ENCODE peak calls at places on chromosomes 4 and X, in nine cellular contexts. S, U, F, D, T, R, P, A and J are unnamed samples.

GRCh38 chrX:10360121-10360520 is 203.3 kb downstream of the CLCN4 start:
- DNase-seq in P (no peak), R (no peak), S (no peak), F (no peak), U (peak), T (no peak), A (no peak), D (no peak), J (no peak)

GRCh38 chr4:138802499-138802898 is 213.1 kb upstream of the NOCT start:
- DNase-seq in S (no peak), A (no peak), U (no peak), P (no peak), F (no peak), D (no peak), R (no peak), T (no peak), J (no peak)

GRCh38 chr4:40183615-40184411 is 13.0 kb upstream of the RHOH start:
- DNase-seq in U (no peak), A (no peak), R (no peak), T (no peak), F (no peak), S (peak), P (no peak), D (no peak), J (no peak)

GRCh38 chrX:143081231-143081630 is 55.5 kb downstream of the SPANXN4 start:
- DNase-seq in P (no peak), R (no peak), U (no peak), S (peak), A (no peak), T (no peak), D (no peak), F (no peak), J (no peak)

GRCh38 chr4:108397850-108398249 is 222.5 kb upstream of the RPL34 start:
- DNase-seq in T (no peak), A (no peak), P (no peak), F (no peak), D (no peak), R (no peak), S (no peak), U (no peak), J (no peak)

GRCh38 chrX:129934952-129935351 is 29.0 kb downstream of the UTP14A start:
- DNase-seq in T (no peak), A (no peak), D (no peak), R (no peak), P (no peak), U (no peak), F (no peak), S (no peak), J (no peak)

GRCh38 chr4:15482842-15483241 is 13.2 kb downstream of the CC2D2A start:
- DNase-seq in S (no peak), A (no peak), P (no peak), D (no peak), R (no peak), F (no peak), T (no peak), U (no peak), J (no peak)

GRCh38 chr4:113040793-113041192 is 8.7 kb upstream of the ANK2 start:
- DNase-seq in R (no peak), P (no peak), D (no peak), U (no peak), A (no peak), F (no peak), S (peak), T (no peak), J (no peak)

GRCh38 chrX:24229400-24229879 is 79.9 kb downstream of the ZFX start:
- DNase-seq in A (no peak), D (no peak), R (no peak), P (no peak), T (no peak), U (no peak), F (no peak), S (no peak), J (no peak)

GRCh38 chr4:157143365-157143764 is 67.4 kb downstream of the GLRB start:
- DNase-seq in T (no peak), A (no peak), F (no peak), R (no peak), U (no peak), D (no peak), P (no peak), S (no peak), J (no peak)

GRCh38 chr4:42080284-42080683 is 72.2 kb downstream of the BEND4 start:
- DNase-seq in T (no peak), P (no peak), S (no peak), A (no peak), R (no peak), U (no peak), F (no peak), D (no peak), J (no peak)

GRCh38 chr4:44738615-44739014 is 12.3 kb upstream of the GNPDA2 start:
- DNase-seq in A (no peak), R (no peak), U (no peak), D (no peak), S (no peak), F (no peak), T (no peak), P (no peak), J (no peak)

GRCh38 chr4:148874331-148874730 is 432.1 kb upstream of the NR3C2 start:
- DNase-seq in F (no peak), A (no peak), P (no peak), T (no peak), S (no peak), R (no peak), D (no peak), U (no peak), J (no peak)

GRCh38 chr4:25485104-25485503 is 108.0 kb downstream of the ANAPC4 start:
- DNase-seq in D (no peak), R (no peak), U (no peak), P (no peak), T (no peak), F (no peak), S (no peak), A (no peak), J (no peak)

GRCh38 chr4:125187221-125187620 is 127.5 kb upstream of the FAT4 start:
- DNase-seq in P (no peak), T (no peak), A (no peak), R (no peak), S (no peak), U (no peak), F (no peak), D (no peak), J (no peak)

GRCh38 chrX:16320765-16321355 is 153.6 kb downstream of the MAGEB17 start:
- DNase-seq in A (no peak), D (no peak), R (no peak), F (no peak), P (no peak), U (no peak), S (no peak), T (no peak), J (no peak)

GRCh38 chr4:116705466-116705865 is 379.9 kb downstream of the TRAM1L1 start:
- DNase-seq in U (no peak), F (no peak), P (no peak), A (no peak), D (no peak), R (no peak), S (no peak), T (no peak), J (no peak)

GRCh38 chrX:131677655-131678628 is 134.1 kb downstream of the OR13H1 start:
- DNase-seq in R (no peak), U (peak), D (peak), S (peak), T (peak), F (no peak), A (no peak), P (no peak), J (no peak)

GRCh38 chr4:187416236-187416635 is 579.3 kb upstream of the ZFP42 start:
- DNase-seq in S (no peak), F (no peak), U (no peak), T (no peak), R (no peak), D (no peak), A (no peak), P (no peak), J (no peak)

GRCh38 chr4:150962245-150962644 is 52.8 kb downstream of the LRBA start:
- DNase-seq in R (no peak), S (no peak), A (no peak), P (no peak), U (no peak), D (no peak), F (no peak), T (no peak), J (no peak)

GRCh38 chr4:140092094-140092820 is 61.7 kb downstream of the MAML3 start:
- DNase-seq in T (no peak), U (peak), D (peak), A (peak), F (no peak), R (no peak), S (no peak), P (no peak), J (no peak)

GRCh38 chr4:184787766-184788503 is 37.8 kb downstream of the ACSL1 start:
- DNase-seq in F (no peak), U (no peak), P (no peak), D (no peak), A (no peak), T (no peak), R (no peak), S (no peak), J (no peak)

GRCh38 chr4:39067451-39067850 is 5.4 kb downstream of the KLHL5 start:
- DNase-seq in R (no peak), T (no peak), D (no peak), F (no peak), U (no peak), S (no peak), P (no peak), A (no peak), J (no peak)

GRCh38 chr4:38243385-38244053 is 283.3 kb downstream of the PTTG2 start:
- DNase-seq in T (no peak), P (no peak), S (no peak), D (peak), F (no peak), A (no peak), U (no peak), R (no peak), J (peak)

GRCh38 chr4:4837921-4838601 is 21.4 kb upstream of the MSX1 start:
- DNase-seq in U (no peak), R (no peak), S (no peak), D (no peak), A (no peak), P (no peak), F (no peak), T (no peak), J (no peak)

GRCh38 chrX:11678174-11678573 is 12.5 kb upstream of the ARHGAP6 start:
- DNase-seq in D (peak), F (no peak), A (no peak), T (no peak), P (no peak), U (no peak), S (no peak), R (peak), J (no peak)

GRCh38 chrX:77788050-77788449 is 2.0 kb upstream of the ATRX start:
- DNase-seq in U (no peak), S (no peak), P (no peak), A (no peak), T (peak), D (no peak), F (no peak), R (no peak), J (no peak)

GRCh38 chrX:150767045-150767395 is 73.8 kb downstream of the MTMR1 start:
- DNase-seq in T (no peak), R (no peak), U (peak), A (peak), D (no peak), S (no peak), P (no peak), F (no peak), J (peak)

GRCh38 chr4:56979674-56980073 is 978 bp downstream of the POLR2B start:
- DNase-seq in F (no peak), P (no peak), U (no peak), A (no peak), S (no peak), T (no peak), D (peak), R (no peak), J (no peak)

GRCh38 chrX:100673397-100673953 is 29.5 kb downstream of the SRPX2 start:
- DNase-seq in T (no peak), R (no peak), D (no peak), U (no peak), P (no peak), S (no peak), A (no peak), F (no peak), J (no peak)

GRCh38 chr4:167966161-167966560 is 126.2 kb upstream of the ANXA10 start:
- DNase-seq in T (no peak), D (no peak), P (no peak), A (no peak), R (no peak), U (no peak), F (no peak), S (no peak), J (no peak)

GRCh38 chr4:2418652-2419571 is at the start of gene CFAP99:
- DNase-seq in F (peak), P (peak), D (peak), R (peak), A (peak), U (peak), T (peak), S (peak), J (peak)
- TF ChIP-seq CTCF in F (peak), P (no peak), D (no peak), R (no peak), A (no peak), U (no peak), T (no peak), S (no peak), J (peak)

DNA sequence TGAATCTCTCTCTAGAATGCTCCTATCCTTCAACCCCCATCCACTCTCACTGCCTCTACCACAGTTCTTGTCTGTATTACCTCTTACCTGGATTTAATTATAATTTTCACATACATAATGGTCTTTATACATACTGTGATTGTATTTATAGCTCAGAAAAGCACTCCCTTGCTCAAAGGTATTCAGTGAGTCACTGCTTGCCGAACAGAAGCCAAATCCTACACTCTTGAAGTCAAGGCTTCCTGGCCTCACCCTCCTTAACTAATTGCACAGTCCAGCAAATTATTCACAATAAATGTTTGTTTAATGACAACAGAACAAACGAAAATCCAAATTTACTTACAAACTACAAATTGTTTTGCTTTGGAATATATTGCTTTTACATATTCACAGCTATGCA is 159.5 kb downstream of the KLHL13 start:
- DNase-seq in D (no peak), F (no peak), U (no peak), R (no peak), P (no peak), T (no peak), A (no peak), S (no peak), J (no peak)
- TF ChIP-seq CTCF in D (no peak), F (no peak), U (no peak), R (no peak), P (no peak), T (no peak), A (no peak), S (no peak), J (no peak)

GRCh38 chr4:101157415-101158135 is 189.8 kb downstream of the PPP3CA start:
- DNase-seq in T (no peak), S (no peak), F (no peak), P (no peak), A (no peak), U (no peak), D (no peak), R (no peak), J (no peak)
- TF ChIP-seq CTCF in T (no peak), S (no peak), F (no peak), P (no peak), A (no peak), U (no peak), D (no peak), R (no peak), J (no peak)

DNA sequence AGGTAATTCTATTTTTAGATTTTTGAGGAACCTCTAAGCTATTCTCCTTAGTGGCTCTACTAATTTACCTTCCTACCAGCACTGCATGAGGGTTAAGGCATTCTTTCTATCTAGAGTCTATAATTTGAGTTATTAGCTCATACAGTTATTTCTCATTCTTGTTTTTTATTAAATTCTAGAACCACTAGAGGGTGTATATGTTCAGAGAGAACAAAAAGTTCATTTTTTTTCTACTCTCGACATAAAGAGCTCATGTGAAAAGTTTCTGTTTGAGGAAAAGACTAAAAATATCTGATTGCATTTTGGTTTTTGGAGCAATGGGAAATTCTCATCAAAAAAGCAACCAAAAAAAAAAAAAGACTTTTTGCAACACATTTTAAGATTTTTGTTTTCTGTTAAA is 57.0 kb upstream of the LRAT start:
- DNase-seq in S (no peak), T (no peak), F (no peak), U (no peak), P (no peak), D (no peak), A (no peak), R (no peak), J (no peak)
- TF ChIP-seq CTCF in S (no peak), T (peak), F (peak), U (no peak), P (no peak), D (peak), A (no peak), R (no peak), J (peak)